ENCODE peak calls at places on chromosome X, in seven cellular contexts. K is activated T-cell treated with anti-CD3 and anti-CD28 coated beads for 24 hours; I is H9; J is adrenal gland; D is astrocyte of the spinal cord; A is posterior cingulate gyrus; M is naive thymus-derived CD8-positive, alpha-beta T cell. L is an unnamed sample.

GRCh38 chrX:104135677-104136076 is 21.1 kb downstream of the SLC25A53 start:
- DNase-seq in K (no peak), I (no peak), J (no peak), D (peak; percentile 3), A (no peak), M (no peak), L (no peak)

GRCh38 chrX:24693453-24694202 is at the start of gene POLA1:
- DNase-seq in K (peak; percentile 76), I (peak; percentile 99), J (peak; percentile 95), D (peak; percentile 96), A (peak; percentile 97), M (peak; percentile 41), L (peak; percentile 73)

GRCh38 chrX:63613531-63614028 is 171.4 kb downstream of the ARHGEF9 start:
- DNase-seq in K (no peak), I (no peak), J (no peak), D (no peak), A (no peak), M (no peak), L (no peak)

GRCh38 chrX:70132244-70132643 is 1.0 kb upstream of the IGBP1 start:
- DNase-seq in K (no peak), I (no peak), J (no peak), D (no peak), A (no peak), M (no peak), L (no peak)

GRCh38 chrX:10045327-10046000 is 78.3 kb downstream of the CLDN34 start:
- DNase-seq in K (no peak), I (no peak), J (peak; percentile 61), D (no peak), A (no peak), M (no peak), L (no peak)

GRCh38 chrX:7789200-7789599 is 53.8 kb upstream of the VCX start:
- DNase-seq in K (no peak), I (no peak), J (no peak), D (no peak), A (no peak), M (no peak), L (no peak)

GRCh38 chrX:151712253-151712652 is 3.6 kb upstream of the FATE1 start:
- DNase-seq in K (no peak), I (no peak), J (no peak), D (no peak), A (no peak), M (no peak), L (no peak)

GRCh38 chrX:86171366-86171765 is 23.1 kb downstream of the DACH2 start:
- DNase-seq in K (no peak), I (peak; percentile 45), J (no peak), D (peak; percentile 4), A (no peak), M (no peak), L (no peak)

GRCh38 chrX:26914232-26914631 is 548.9 kb downstream of the PPP4R3C start:
- DNase-seq in K (no peak), I (no peak), J (no peak), D (no peak), A (no peak), M (no peak), L (no peak)

GRCh38 chrX:76279007-76279406 is 106.1 kb downstream of the PBDC1 start:
- DNase-seq in K (peak; percentile 23), I (peak; percentile 39), J (peak; percentile 39), D (peak; percentile 36), A (no peak), M (no peak), L (peak; percentile 1)

GRCh38 chrX:345020-345925 is 26.7 kb upstream of the GTPBP6 start:
- DNase-seq in K (no peak), I (no peak), J (no peak), D (no peak), A (peak; percentile 58), M (no peak), L (no peak)

GRCh38 chrX:42530027-42530426 is 247.9 kb downstream of the PPP1R2C start:
- DNase-seq in K (no peak), I (no peak), J (no peak), D (peak; percentile 70), A (no peak), M (no peak), L (peak; percentile 58)

GRCh38 chrX:153970398-153971123 is 1.1 kb downstream of the HCFC1 start:
- DNase-seq in K (no peak), I (peak; percentile 64), J (peak; percentile 82), D (peak; percentile 72), A (no peak), M (no peak), L (no peak)

GRCh38 chrX:118240359-118240758 is 105.5 kb upstream of the WDR44 start:
- DNase-seq in K (no peak), I (no peak), J (no peak), D (no peak), A (no peak), M (no peak), L (no peak)

GRCh38 chrX:4805559-4805958 is 1092.1 kb upstream of the PRKX start:
- DNase-seq in K (no peak), I (no peak), J (peak; percentile 85), D (no peak), A (no peak), M (no peak), L (no peak)

GRCh38 chrX:124211312-124211942 is 121.0 kb upstream of the TEX13D start:
- DNase-seq in K (no peak), I (no peak), J (no peak), D (no peak), A (no peak), M (no peak), L (no peak)

GRCh38 chrX:141278306-141278705 is 36.0 kb upstream of the SPANXC start:
- DNase-seq in K (no peak), I (peak; percentile 30), J (no peak), D (peak; percentile 7), A (no peak), M (no peak), L (no peak)

GRCh38 chrX:12954981-12955380 is 19.9 kb upstream of the TMSB4X start:
- DNase-seq in K (no peak), I (no peak), J (no peak), D (no peak), A (no peak), M (no peak), L (no peak)

GRCh38 chrX:100413231-100413630 is 3.2 kb upstream of the PCDH19 start:
- DNase-seq in K (no peak), I (no peak), J (peak; percentile 30), D (peak; percentile 60), A (no peak), M (no peak), L (no peak)

GRCh38 chrX:42524374-42524773 is 253.6 kb downstream of the PPP1R2C start:
- DNase-seq in K (no peak), I (no peak), J (no peak), D (peak; percentile 61), A (no peak), M (no peak), L (peak; percentile 78)

GRCh38 chrX:140975472-140975871 is 26.9 kb upstream of the SPANXB1 start:
- DNase-seq in K (no peak), I (no peak), J (no peak), D (no peak), A (no peak), M (no peak), L (no peak)

GRCh38 chrX:133254666-133255065 is 36.5 kb upstream of the TFDP3 start:
- DNase-seq in K (no peak), I (no peak), J (no peak), D (peak; percentile 45), A (no peak), M (no peak), L (peak; percentile 9)

GRCh38 chrX:68084765-68085164 is 348.5 kb downstream of the OPHN1 start:
- DNase-seq in K (no peak), I (no peak), J (peak; percentile 37), D (peak; percentile 4), A (no peak), M (no peak), L (no peak)

GRCh38 chrX:133359466-133359865 is 55.8 kb downstream of the GPC4 start:
- DNase-seq in K (no peak), I (peak; percentile 34), J (no peak), D (no peak), A (no peak), M (no peak), L (no peak)

GRCh38 chrX:129593137-129593536 is 53.1 kb downstream of the OCRL start:
- DNase-seq in K (no peak), I (no peak), J (no peak), D (peak; percentile 43), A (no peak), M (no peak), L (no peak)

GRCh38 chrX:155959018-155959587 is 38.4 kb upstream of the IL9R start:
- DNase-seq in K (no peak), I (no peak), J (no peak), D (no peak), A (no peak), M (no peak), L (no peak)

GRCh38 chrX:41022579-41022978 is 62.7 kb upstream of the USP9X start:
- DNase-seq in K (no peak), I (no peak), J (no peak), D (no peak), A (no peak), M (no peak), L (no peak)

GRCh38 chrX:140724337-140725105 is 15.0 kb downstream of the LINC00632 start:
- DNase-seq in K (no peak), I (no peak), J (no peak), D (peak; percentile 13), A (no peak), M (no peak), L (no peak)

GRCh38 chrX:16712116-16712824 is at the start of gene CTPS2:
- DNase-seq in K (peak; percentile 23), I (peak; percentile 73), J (peak; percentile 70), D (peak; percentile 60), A (peak; percentile 81), M (peak; percentile 24), L (no peak)

GRCh38 chrX:104668550-104668949 is 102.6 kb downstream of the IL1RAPL2 start:
- DNase-seq in K (no peak), I (no peak), J (no peak), D (peak; percentile 34), A (no peak), M (no peak), L (no peak)

GRCh38 chrX:33285550-33285949 is 74.2 kb upstream of the DMD start:
- DNase-seq in K (no peak), I (no peak), J (no peak), D (no peak), A (no peak), M (no peak), L (no peak)

GRCh38 chrX:39501822-39502221 is 595.9 kb downstream of the BCOR start:
- DNase-seq in K (no peak), I (no peak), J (no peak), D (no peak), A (no peak), M (no peak), L (no peak)

GRCh38 chrX:81729269-81729777 is 527.4 kb downstream of the SH3BGRL start:
- DNase-seq in K (no peak), I (no peak), J (no peak), D (no peak), A (no peak), M (no peak), L (no peak)

GRCh38 chrX:129773649-129774458 is 5.9 kb upstream of the SASH3 start:
- DNase-seq in K (no peak), I (no peak), J (peak; percentile 35), D (no peak), A (peak; percentile 7), M (no peak), L (no peak)

GRCh38 chrX:16870861-16871584 is 861 bp upstream of the RBBP7 start:
- DNase-seq in K (no peak), I (peak; percentile 73), J (no peak), D (no peak), A (peak; percentile 76), M (peak; percentile 4), L (no peak)

GRCh38 chrX:53089224-53089842 is 4.6 kb upstream of the KANTR start:
- DNase-seq in K (no peak), I (no peak), J (no peak), D (peak; percentile 65), A (no peak), M (no peak), L (no peak)

GRCh38 chrX:21657318-21658151 is 595 bp downstream of the KLHL34 start:
- DNase-seq in K (no peak), I (no peak), J (no peak), D (no peak), A (peak; percentile 58), M (no peak), L (no peak)

L was measured in kidney epithelial cell.